ENCODE peak calls at places on chromosomes 6 and 20, in seven cellular contexts. D is GM20000; H is CD8-positive, alpha-beta T cell; R is astrocyte of the spinal cord; G is HFF-Myc; Z is H9; J is fibroblast of pulmonary artery. Y is an unnamed sample.

GRCh38 chr20:59040682-59041081 is 1.9 kb downstream of the PRELID3B start:
- DNase-seq in J (no peak), D (no peak), H (no peak), R (no peak), Z (no peak), G (no peak), Y (no peak)

GRCh38 chr6:22906091-22906549 is 336.8 kb downstream of the HDGFL1 start:
- DNase-seq in J (peak; percentile 59), H (no peak), D (no peak), Z (no peak), R (peak; percentile 38), G (no peak), Y (no peak)

GRCh38 chr6:164911873-164912580 is 397.4 kb downstream of the C6orf118 start:
- DNase-seq in Z (no peak), D (no peak), H (no peak), J (no peak), R (no peak), G (no peak), Y (no peak)

GRCh38 chr20:10263385-10264165 is 44.9 kb downstream of the SNAP25 start:
- DNase-seq in Z (no peak), H (no peak), J (no peak), R (peak; percentile 40), G (no peak), D (no peak), Y (no peak)

GRCh38 chr6:153787341-153787606 is 251.8 kb upstream of the OPRM1 start:
- DNase-seq in H (no peak), G (no peak), D (no peak), R (no peak), J (no peak), Z (no peak), Y (no peak)

GRCh38 chr6:2433686-2434085 is 188.3 kb upstream of the GMDS start:
- DNase-seq in G (no peak), D (no peak), Z (no peak), H (no peak), J (no peak), R (no peak), Y (no peak)

GRCh38 chr6:119584088-119584487 is 234.5 kb upstream of the MAN1A1 start:
- DNase-seq in G (no peak), D (no peak), H (no peak), Z (no peak), J (no peak), R (no peak), Y (no peak)

GRCh38 chr6:99613398-99613704 is 6.7 kb downstream of the PRDM13 start:
- DNase-seq in J (peak; percentile 35), H (no peak), Z (peak; percentile 84), G (no peak), D (peak; percentile 88), R (no peak), Y (no peak)

GRCh38 chr20:17995967-17996819 is 27.4 kb downstream of the MGME1 start:
- DNase-seq in Z (no peak), H (peak; percentile 41), G (peak; percentile 59), R (peak; percentile 72), D (peak; percentile 65), J (peak; percentile 80), Y (no peak)

GRCh38 chr6:306641-307061 is 14.4 kb downstream of the DUSP22 start:
- DNase-seq in Z (no peak), D (no peak), H (no peak), R (no peak), G (no peak), J (no peak), Y (no peak)

GRCh38 chr6:130525378-130525777 is 159.6 kb downstream of the TMEM200A start:
- DNase-seq in R (no peak), G (no peak), H (no peak), J (no peak), Z (no peak), D (peak; percentile 23), Y (no peak)

GRCh38 chr6:140314675-140315074 is 940.2 kb upstream of the CITED2 start:
- DNase-seq in R (no peak), D (no peak), G (no peak), H (no peak), Z (no peak), J (no peak), Y (no peak)

GRCh38 chr6:168598251-168599117 is 157.5 kb downstream of the SMOC2 start:
- DNase-seq in Z (no peak), R (no peak), H (no peak), D (no peak), J (no peak), G (no peak), Y (no peak)

GRCh38 chr6:10976571-10976970 is 67.5 kb downstream of the ELOVL2 start:
- DNase-seq in H (no peak), G (no peak), Z (no peak), D (no peak), J (no peak), R (no peak), Y (no peak)

GRCh38 chr20:36606171-36607116 is 865 bp downstream of the RAB5IF start:
- DNase-seq in G (no peak), R (peak; percentile 9), H (no peak), Z (no peak), D (no peak), J (peak; percentile 59), Y (no peak)

GRCh38 chr6:2989332-2990178 is 10.1 kb upstream of the NQO2 start:
- DNase-seq in J (peak; percentile 100), Z (peak; percentile 90), G (peak; percentile 98), H (peak; percentile 78), D (peak; percentile 81), R (peak; percentile 98), Y (peak; percentile 67)

GRCh38 chr6:137112067-137112355 is 61.4 kb downstream of the IL22RA2 start:
- DNase-seq in R (peak; percentile 42), Z (no peak), H (no peak), J (peak; percentile 37), D (no peak), G (peak; percentile 5), Y (no peak)

GRCh38 chr6:19864285-19864684 is 27.1 kb downstream of the ID4 start:
- DNase-seq in D (no peak), J (no peak), G (no peak), H (no peak), Z (no peak), R (no peak), Y (no peak)

GRCh38 chr20:64245746-64246595 is 9.6 kb upstream of the PCMTD2 start:
- DNase-seq in Z (peak; percentile 11), H (no peak), D (no peak), J (no peak), R (no peak), G (no peak), Y (no peak)

GRCh38 chr6:55176958-55177357 is 2.6 kb downstream of the HCRTR2 start:
- DNase-seq in R (peak; percentile 25), Z (no peak), D (no peak), G (no peak), J (peak; percentile 29), H (no peak), Y (no peak)

GRCh38 chr6:158624684-158625682 is 19.6 kb downstream of the DYNLT1 start:
- DNase-seq in J (no peak), H (no peak), Z (no peak), R (no peak), D (no peak), G (no peak), Y (no peak)

GRCh38 chr6:75266716-75267291 is 17.8 kb downstream of the TMEM30A start:
- DNase-seq in R (peak; percentile 65), J (peak; percentile 77), H (no peak), D (peak; percentile 26), G (no peak), Z (no peak), Y (no peak)

GRCh38 chr20:58514321-58515239 is 619 bp downstream of the APCDD1L start:
- DNase-seq in Z (peak; percentile 68), G (no peak), R (peak; percentile 23), J (no peak), D (no peak), H (no peak), Y (no peak)

GRCh38 chr6:106069478-106069877 is 16.7 kb upstream of the PRDM1 start:
- DNase-seq in J (peak; percentile 86), R (peak; percentile 85), Z (no peak), G (peak; percentile 92), D (no peak), H (no peak), Y (no peak)

GRCh38 chr20:18190466-18191233 is 53.0 kb downstream of the KAT14 start:
- DNase-seq in R (no peak), J (no peak), G (no peak), Z (no peak), D (no peak), H (no peak), Y (no peak)

GRCh38 chr6:38279423-38279822 is 360.3 kb downstream of the BTBD9 start:
- DNase-seq in R (no peak), D (no peak), H (no peak), G (no peak), J (no peak), Z (no peak), Y (no peak)
- TF ChIP-seq CTCF in R (no peak), D (no peak), H (no peak), G (no peak), J (peak; percentile 9), Z (peak; percentile 36), Y (no peak)

GRCh38 chr6:29419516-29419915 is 4.8 kb downstream of the OR12D1 start:
- DNase-seq in Z (no peak), D (no peak), H (no peak), G (no peak), J (no peak), R (no peak), Y (no peak)

GRCh38 chr6:29414588-29414987 is at the start of gene OR12D1:
- DNase-seq in G (no peak), H (no peak), Z (no peak), R (no peak), D (no peak), J (no peak), Y (no peak)
- TF ChIP-seq CTCF in G (no peak), H (no peak), Z (peak; percentile 59), R (peak; percentile 4), D (no peak), J (no peak), Y (no peak)

GRCh38 chr20:41956316-41957050 is 338.3 kb upstream of the CHD6 start:
- DNase-seq in H (no peak), Z (peak; percentile 39), J (peak; percentile 3), G (no peak), R (no peak), D (peak; percentile 17), Y (no peak)
- TF ChIP-seq CTCF in H (no peak), Z (peak; percentile 88), J (peak; percentile 29), G (peak; percentile 11), R (peak; percentile 11), D (peak; percentile 15), Y (no peak)

GRCh38 chr20:60050193-60050960 is 92.2 kb downstream of the CDH26 start:
- DNase-seq in J (no peak), H (no peak), R (no peak), D (no peak), Z (peak; percentile 78), G (no peak), Y (no peak)
- TF ChIP-seq CTCF in J (no peak), H (no peak), R (no peak), D (no peak), Z (peak; percentile 77), G (peak; percentile 16), Y (no peak)